ENCODE peak calls at places on chromosomes 13 and 19, in nine cellular contexts. S is RWPE1, U is caudate nucleus, L is hypothalamus, R is left cardiac atrium, O is ureter, W is fibroblast of the aortic adventitia, C is NCI-H1930, V is cardiac fibroblast. H is an unnamed sample.

GRCh38 chr13:101755228-101755887 is 302.9 kb downstream of the ITGBL1 start:
- DNase-seq in S (no peak), U (no peak), L (no peak), R (no peak), O (no peak), W (no peak), C (no peak), V (peak; percentile 12), H (no peak)

GRCh38 chr13:94656766-94657165 is 55.1 kb downstream of the GPR180 start:
- DNase-seq in S (peak; percentile 47), U (no peak), L (no peak), R (no peak), O (no peak), W (peak; percentile 88), C (no peak), V (peak; percentile 92), H (no peak)

GRCh38 chr13:24251525-24251924 is 57.9 kb upstream of the C1QTNF9 start:
- DNase-seq in S (no peak), U (no peak), L (no peak), R (no peak), O (no peak), W (no peak), C (no peak), V (no peak), H (no peak)

GRCh38 chr19:42219812-42220750 is at the start of gene ZNF526:
- DNase-seq in S (peak; percentile 99), U (peak; percentile 90), L (peak; percentile 93), R (peak; percentile 98), O (peak; percentile 97), W (peak; percentile 96), C (peak; percentile 99), V (peak; percentile 97), H (peak; percentile 98)

GRCh38 chr13:37306778-37307544 is 201.5 kb upstream of the CSNK1A1L start:
- DNase-seq in S (peak; percentile 62), U (no peak), L (no peak), R (no peak), O (no peak), W (peak; percentile 93), C (no peak), V (peak; percentile 98), H (no peak)

GRCh38 chr19:7618771-7619510 is 10.4 kb downstream of the XAB2 start:
- DNase-seq in S (no peak), U (no peak), L (no peak), R (no peak), O (peak; percentile 83), W (peak; percentile 5), C (no peak), V (no peak), H (no peak)

GRCh38 chr13:103238441-103238840 is 172.2 kb upstream of the SLC10A2 start:
- DNase-seq in S (no peak), U (no peak), L (no peak), R (no peak), O (no peak), W (no peak), C (no peak), V (no peak), H (no peak)

GRCh38 chr13:23558675-23559536 is 11.3 kb upstream of the TNFRSF19 start:
- DNase-seq in S (peak; percentile 79), U (no peak), L (peak; percentile 20), R (peak; percentile 77), O (peak; percentile 54), W (peak; percentile 93), C (no peak), V (peak; percentile 95), H (no peak)

GRCh38 chr19:932647-933552 is 7.1 kb downstream of the ARID3A start:
- DNase-seq in S (peak; percentile 77), U (no peak), L (no peak), R (peak; percentile 79), O (peak; percentile 79), W (peak; percentile 92), C (no peak), V (peak; percentile 93), H (no peak)

GRCh38 chr13:97798836-97799235 is 154.6 kb upstream of the IPO5 start:
- DNase-seq in S (no peak), U (no peak), L (no peak), R (no peak), O (no peak), W (peak; percentile 55), C (no peak), V (no peak), H (no peak)

GRCh38 chr13:42490676-42491075 is 83.3 kb upstream of the TNFSF11 start:
- DNase-seq in S (no peak), U (no peak), L (no peak), R (no peak), O (no peak), W (no peak), C (no peak), V (no peak), H (no peak)

GRCh38 chr13:95783747-95784146 is 106.8 kb downstream of the DNAJC3 start:
- DNase-seq in S (no peak), U (no peak), L (no peak), R (no peak), O (no peak), W (no peak), C (no peak), V (no peak), H (no peak)

GRCh38 chr19:33948651-33949335 is 152.1 kb downstream of the KCTD15 start:
- DNase-seq in S (no peak), U (no peak), L (no peak), R (no peak), O (peak; percentile 20), W (no peak), C (no peak), V (no peak), H (peak; percentile 50)

GRCh38 chr13:102771298-102772041 is 2.1 kb downstream of the TEX30 start:
- DNase-seq in S (no peak), U (no peak), L (no peak), R (no peak), O (no peak), W (no peak), C (no peak), V (no peak), H (no peak)

GRCh38 chr19:42038675-42039074 is 31.3 kb downstream of the GRIK5 start:
- DNase-seq in S (no peak), U (no peak), L (no peak), R (peak; percentile 71), O (no peak), W (no peak), C (no peak), V (no peak), H (no peak)

GRCh38 chr13:76879211-76879875 is 6.9 kb downstream of the KCTD12 start:
- DNase-seq in S (peak; percentile 57), U (no peak), L (peak; percentile 23), R (peak; percentile 82), O (peak; percentile 59), W (peak; percentile 92), C (no peak), V (peak; percentile 94), H (peak; percentile 85)

GRCh38 chr13:23460921-23461320 is 27.4 kb upstream of the SACS start:
- DNase-seq in S (no peak), U (no peak), L (no peak), R (no peak), O (no peak), W (no peak), C (no peak), V (no peak), H (no peak)

GRCh38 chr19:2253106-2254051 is 2.8 kb downstream of the JSRP1 start:
- DNase-seq in S (no peak), U (no peak), L (no peak), R (no peak), O (no peak), W (no peak), C (no peak), V (no peak), H (no peak)

GRCh38 chr19:49557641-49558325 is 22.6 kb downstream of the NOSIP start:
- DNase-seq in S (no peak), U (no peak), L (no peak), R (no peak), O (no peak), W (no peak), C (no peak), V (no peak), H (no peak)

GRCh38 chr19:7737215-7737614 is 5.3 kb upstream of the CLEC4G start:
- DNase-seq in S (no peak), U (no peak), L (no peak), R (no peak), O (no peak), W (no peak), C (no peak), V (no peak), H (no peak)

GRCh38 chr19:45496349-45496953 is 396 bp downstream of the RTN2 start:
- DNase-seq in S (no peak), U (no peak), L (no peak), R (peak; percentile 56), O (no peak), W (no peak), C (no peak), V (no peak), H (no peak)